ENCODE peak calls at places on chromosomes 2 and 18, in five cellular contexts. P is HCT116, G is fibroblast of the aortic adventitia, R is Peyer's patch, Y is stomach. E is an unnamed sample.

GRCh38 chr18:23675896-23676295 is 13.2 kb upstream of the ANKRD29 start:
- DNase-seq in Y (no peak), R (no peak), G (no peak), P (no peak), E (no peak)

GRCh38 chr2:489838-490237 is 187.4 kb downstream of the TMEM18 start:
- DNase-seq in Y (no peak), R (no peak), P (no peak), G (no peak), E (no peak)

GRCh38 chr2:68466361-68466777 is 725 bp downstream of the FBXO48 start:
- DNase-seq in R (no peak), P (no peak), G (peak; percentile 79), Y (no peak), E (no peak)

GRCh38 chr18:25896956-25897355 is 193.5 kb downstream of the SS18 start:
- DNase-seq in R (no peak), G (no peak), P (no peak), Y (no peak), E (no peak)

GRCh38 chr2:223459328-223459939 is 142.7 kb downstream of the SCG2 start:
- DNase-seq in P (peak; percentile 27), R (no peak), G (peak; percentile 57), Y (no peak), E (no peak)

GRCh38 chr2:119253114-119253702 is 29.6 kb downstream of the STEAP3 start:
- DNase-seq in R (no peak), P (peak; percentile 10), Y (no peak), G (peak; percentile 76), E (no peak)

GRCh38 chr2:238898534-238899281 is 50.8 kb downstream of the TWIST2 start:
- DNase-seq in Y (no peak), P (no peak), R (no peak), G (no peak), E (no peak)

GRCh38 chr2:116132833-116133232 is 1681.7 kb upstream of the DDX18 start:
- DNase-seq in G (no peak), P (no peak), Y (no peak), R (no peak), E (no peak)

GRCh38 chr2:133878326-133878725 is 310.1 kb upstream of the NCKAP5 start:
- DNase-seq in G (no peak), Y (no peak), P (no peak), R (no peak), E (no peak)

GRCh38 chr18:24054130-24054529 is 39.6 kb downstream of the TTC39C start:
- DNase-seq in P (no peak), Y (no peak), G (no peak), R (no peak), E (no peak)

GRCh38 chr2:145007673-145008263 is 487.8 kb upstream of the ZEB2 start:
- DNase-seq in P (no peak), Y (no peak), R (no peak), G (peak; percentile 81), E (no peak)

GRCh38 chr2:143594745-143595144 is 465.5 kb downstream of the ARHGAP15 start:
- DNase-seq in G (no peak), P (no peak), R (no peak), Y (no peak), E (no peak)

GRCh38 chr18:77103991-77104521 is 28.5 kb downstream of the MBP start:
- DNase-seq in Y (no peak), R (no peak), G (peak; percentile 96), P (no peak), E (no peak)

GRCh38 chr2:13230221-13230620 is 513.5 kb downstream of the TRIB2 start:
- DNase-seq in P (no peak), Y (no peak), R (no peak), G (no peak), E (no peak)

GRCh38 chr18:23682045-23682444 is 7.2 kb upstream of the LAMA3 start:
- DNase-seq in R (no peak), Y (no peak), G (no peak), P (no peak), E (no peak)

GRCh38 chr2:164620873-164621760 is at the start of gene GRB14:
- DNase-seq in R (peak; percentile 67), P (peak; percentile 28), Y (peak; percentile 45), G (peak; percentile 36), E (no peak)

GRCh38 chr2:155266579-155266978 is 568.1 kb downstream of the KCNJ3 start:
- DNase-seq in G (no peak), Y (no peak), R (no peak), P (no peak), E (no peak)

GRCh38 chr2:173553589-173553988 is 198.9 kb downstream of the CDCA7 start:
- DNase-seq in Y (no peak), G (peak; percentile 28), R (no peak), P (no peak), E (no peak)

GRCh38 chr18:40932862-40933261 is 1022.2 kb upstream of the PIK3C3 start:
- DNase-seq in Y (no peak), G (no peak), R (no peak), P (no peak), E (no peak)

GRCh38 chr2:62381672-62382071 is 124.3 kb downstream of the TMEM17 start:
- DNase-seq in Y (no peak), G (no peak), R (no peak), P (no peak), E (no peak)

GRCh38 chr2:46424937-46425336 is 54.4 kb upstream of the TMEM247 start:
- DNase-seq in Y (no peak), P (no peak), G (no peak), R (no peak), E (no peak)

GRCh38 chr2:85753525-85754312 is at the start of gene ATOH8:
- DNase-seq in Y (peak; percentile 82), P (no peak), R (peak; percentile 74), G (peak; percentile 67), E (no peak)

GRCh38 chr2:157329524-157329923 is 3.9 kb upstream of the ERMN start:
- DNase-seq in G (no peak), R (peak; percentile 67), Y (peak; percentile 75), P (no peak), E (no peak)

GRCh38 chr2:241739177-241739576 is 4.7 kb downstream of the D2HGDH start:
- DNase-seq in P (no peak), Y (no peak), G (no peak), R (no peak), E (no peak)

GRCh38 chr18:68454511-68455228 is 260.2 kb downstream of the TMX3 start:
- DNase-seq in R (no peak), P (no peak), Y (no peak), G (peak; percentile 82), E (no peak)

GRCh38 chr18:78970774-78971333 is 8.8 kb upstream of the SALL3 start:
- DNase-seq in R (no peak), P (no peak), Y (no peak), G (no peak), E (no peak)

GRCh38 chr2:137467246-137467862 is 496.9 kb upstream of the HNMT start:
- DNase-seq in R (no peak), P (no peak), G (peak; percentile 0), Y (no peak), E (peak; percentile 32)

GRCh38 chr2:47031909-47032668 is 116.5 kb upstream of the MCFD2 start:
- DNase-seq in G (no peak), Y (no peak), R (no peak), P (no peak), E (no peak)

GRCh38 chr2:159904127-159904564 is 106.1 kb upstream of the CD302 start:
- DNase-seq in G (no peak), P (no peak), R (no peak), Y (no peak), E (no peak)

GRCh38 chr2:152047826-152048476 is 50.9 kb downstream of the CACNB4 start:
- DNase-seq in G (no peak), P (no peak), Y (no peak), R (no peak), E (no peak)

GRCh38 chr2:206390181-206390580 is 53.2 kb upstream of the ADAM23 start:
- DNase-seq in P (no peak), G (no peak), Y (no peak), R (no peak), E (no peak)

GRCh38 chr18:26307161-26307773 is 81.0 kb downstream of the TAF4B start:
- DNase-seq in P (peak; percentile 15), R (no peak), G (peak; percentile 78), Y (no peak), E (peak; percentile 30)

DNA sequence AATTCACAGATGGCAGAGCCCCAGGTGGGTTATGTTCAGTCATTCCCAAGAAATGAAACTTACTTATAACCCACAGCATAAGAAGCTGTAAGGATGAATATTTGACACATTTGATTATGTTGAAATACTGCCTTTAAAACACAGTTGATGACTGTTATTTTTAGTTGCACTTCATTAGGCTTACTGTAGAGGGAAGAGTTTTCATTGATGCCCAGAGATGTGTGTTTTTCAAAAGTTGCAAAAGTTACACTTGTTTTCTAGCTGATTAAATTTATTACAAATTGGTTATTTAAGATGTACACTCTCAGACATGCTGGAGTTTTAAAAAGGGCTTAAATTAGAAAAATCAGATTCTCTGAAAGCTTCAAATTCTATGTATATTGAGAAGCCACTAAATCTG is 506.1 kb downstream of the PARD3B start:
- DNase-seq in R (no peak), Y (no peak), P (no peak), G (peak; percentile 8), E (no peak)
- TF ChIP-seq CTCF in R (no peak), Y (no peak), P (peak; percentile 9), G (peak; percentile 37), E (no peak)

DNA sequence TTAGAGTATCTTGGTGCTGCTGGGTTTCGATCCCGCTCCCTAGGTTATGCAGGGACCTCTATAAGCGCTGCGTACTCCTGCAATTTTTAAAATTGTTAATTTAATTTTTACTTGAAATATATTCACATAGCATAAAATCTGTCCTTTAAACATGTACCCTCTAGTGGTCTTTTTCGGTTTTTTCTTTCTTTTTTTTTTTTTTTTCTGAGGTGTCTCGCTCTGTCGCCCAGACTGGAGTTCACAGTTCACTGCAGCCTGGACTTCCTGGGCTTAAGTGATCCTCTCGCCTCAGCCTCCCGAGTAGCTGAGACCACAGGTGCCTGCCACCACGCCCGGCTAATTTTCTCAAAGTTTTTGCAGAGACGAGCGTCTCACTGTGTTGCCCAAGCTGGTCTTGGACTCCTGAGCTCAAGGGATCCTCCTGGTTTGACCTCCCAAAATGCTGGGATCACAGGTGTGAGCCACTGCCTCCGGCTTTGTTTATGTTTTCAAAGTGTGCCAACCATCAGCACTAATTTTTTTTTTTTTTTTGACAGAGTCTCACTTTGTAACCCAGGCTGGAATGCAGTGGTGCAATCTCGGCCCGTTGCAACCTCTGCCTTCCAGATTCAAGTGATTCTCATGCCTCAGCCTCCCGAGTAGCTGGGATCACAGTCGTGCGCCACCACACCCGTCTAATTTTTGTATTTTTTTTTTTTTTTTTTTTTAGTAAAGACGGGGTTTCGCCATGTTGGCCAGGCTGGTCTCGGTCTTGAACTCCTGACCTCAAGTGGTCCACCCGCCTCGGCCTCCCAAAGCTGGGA is 585 bp upstream of the MOB1A start:
- DNase-seq in G (no peak), Y (no peak), P (no peak), R (no peak), E (no peak)
- TF ChIP-seq CTCF in G (peak; percentile 47), Y (peak; percentile 40), P (no peak), R (no peak), E (no peak)

GRCh38 chr18:75375341-75375740 is 52.2 kb downstream of the SMIM21 start:
- DNase-seq in Y (no peak), P (no peak), G (no peak), R (no peak), E (no peak)
- TF ChIP-seq CTCF in Y (no peak), P (no peak), G (no peak), R (no peak), E (no peak)

DNA sequence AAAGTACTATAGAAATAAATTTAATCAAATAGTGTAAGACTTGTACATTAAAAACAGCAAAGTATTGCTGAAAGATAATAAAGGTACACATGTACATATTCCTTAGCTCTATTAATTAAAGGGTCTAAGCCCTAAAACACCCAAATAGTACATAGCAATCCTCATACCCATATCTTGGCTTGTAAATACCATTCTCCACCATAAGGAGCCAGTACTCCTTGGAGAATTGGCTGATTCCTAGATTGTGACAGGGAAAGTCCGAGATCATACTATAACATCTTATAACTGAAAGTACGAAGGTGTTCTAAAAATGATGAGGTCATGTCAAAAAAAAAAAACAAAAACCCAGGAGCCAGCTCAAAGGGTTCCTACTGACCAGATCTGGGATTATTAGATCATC is 614.6 kb downstream of the SUCLG1 start:
- DNase-seq in R (no peak), P (no peak), Y (no peak), G (no peak), E (no peak)
- TF ChIP-seq CTCF in R (no peak), P (peak; percentile 16), Y (no peak), G (no peak), E (no peak)